ENCODE peak calls at places on chromosomes 5 and 9, in eight cellular contexts. One of them, this sample, is unnamed.

GRCh38 chr9:125538092-125538473 is 168.9 kb downstream of the MAPKAP1 start:
- DNase-seq in RPMI8226: no peak
- DNase-seq in PC-9: peak; percentile 88
- DNase-seq in HFFc6: peak; percentile 89
- DNase-seq in CD8-positive, alpha-beta T cell: no peak
- DNase-seq in anterior cingulate cortex: no peak
- DNase-seq in cerebellar cortex: no peak
- DNase-seq in natural killer cell treated with Interleukin-12 subunit alpha and Interleukin-12 subunit beta and Interleukin-15 and Interleukin-18, amount 100 ng/mL, for 72 hours: no peak
- DNase-seq in this sample: peak; percentile 12

GRCh38 chr5:113230711-113231652 is 203.8 kb downstream of the TSSK1B start:
- DNase-seq in CD8-positive, alpha-beta T cell: no peak
- DNase-seq in cerebellar cortex: no peak
- DNase-seq in HFFc6: peak; percentile 5
- DNase-seq in anterior cingulate cortex: no peak
- DNase-seq in RPMI8226: no peak
- DNase-seq in natural killer cell treated with Interleukin-12 subunit alpha and Interleukin-12 subunit beta and Interleukin-15 and Interleukin-18, amount 100 ng/mL, for 72 hours: no peak
- DNase-seq in PC-9: no peak
- DNase-seq in this sample: no peak

GRCh38 chr9:136646827-136647711 is 15.6 kb upstream of the EGFL7 start:
- DNase-seq in CD8-positive, alpha-beta T cell: no peak
- DNase-seq in PC-9: no peak
- DNase-seq in HFFc6: no peak
- DNase-seq in RPMI8226: no peak
- DNase-seq in anterior cingulate cortex: no peak
- DNase-seq in cerebellar cortex: no peak
- DNase-seq in natural killer cell treated with Interleukin-12 subunit alpha and Interleukin-12 subunit beta and Interleukin-15 and Interleukin-18, amount 100 ng/mL, for 72 hours: no peak
- DNase-seq in this sample: no peak

GRCh38 chr9:128420060-128420650 is 502 bp upstream of the CERCAM start:
- DNase-seq in PC-9: peak; percentile 82
- DNase-seq in cerebellar cortex: peak; percentile 49
- DNase-seq in CD8-positive, alpha-beta T cell: peak; percentile 55
- DNase-seq in HFFc6: peak; percentile 31
- DNase-seq in natural killer cell treated with Interleukin-12 subunit alpha and Interleukin-12 subunit beta and Interleukin-15 and Interleukin-18, amount 100 ng/mL, for 72 hours: peak; percentile 88
- DNase-seq in RPMI8226: peak; percentile 87
- DNase-seq in anterior cingulate cortex: peak; percentile 55
- DNase-seq in this sample: peak; percentile 63

GRCh38 chr5:122054266-122054665 is 23.8 kb downstream of the LOX start:
- DNase-seq in anterior cingulate cortex: no peak
- DNase-seq in RPMI8226: no peak
- DNase-seq in PC-9: no peak
- DNase-seq in HFFc6: no peak
- DNase-seq in CD8-positive, alpha-beta T cell: no peak
- DNase-seq in natural killer cell treated with Interleukin-12 subunit alpha and Interleukin-12 subunit beta and Interleukin-15 and Interleukin-18, amount 100 ng/mL, for 72 hours: no peak
- DNase-seq in cerebellar cortex: no peak
- DNase-seq in this sample: no peak

GRCh38 chr5:150777685-150778084 is 872 bp upstream of the SMIM3 start:
- DNase-seq in cerebellar cortex: no peak
- DNase-seq in RPMI8226: no peak
- DNase-seq in anterior cingulate cortex: no peak
- DNase-seq in PC-9: no peak
- DNase-seq in natural killer cell treated with Interleukin-12 subunit alpha and Interleukin-12 subunit beta and Interleukin-15 and Interleukin-18, amount 100 ng/mL, for 72 hours: no peak
- DNase-seq in CD8-positive, alpha-beta T cell: no peak
- DNase-seq in HFFc6: no peak
- DNase-seq in this sample: peak; percentile 61

GRCh38 chr9:109904666-109905065 is 124.7 kb downstream of the PALM2AKAP2 start:
- DNase-seq in natural killer cell treated with Interleukin-12 subunit alpha and Interleukin-12 subunit beta and Interleukin-15 and Interleukin-18, amount 100 ng/mL, for 72 hours: no peak
- DNase-seq in HFFc6: peak; percentile 39
- DNase-seq in CD8-positive, alpha-beta T cell: no peak
- DNase-seq in RPMI8226: no peak
- DNase-seq in anterior cingulate cortex: no peak
- DNase-seq in cerebellar cortex: no peak
- DNase-seq in PC-9: no peak
- DNase-seq in this sample: no peak

GRCh38 chr9:70510157-70510770 is 95.8 kb upstream of the KLF9 start:
- DNase-seq in PC-9: peak; percentile 21
- DNase-seq in HFFc6: no peak
- DNase-seq in anterior cingulate cortex: no peak
- DNase-seq in natural killer cell treated with Interleukin-12 subunit alpha and Interleukin-12 subunit beta and Interleukin-15 and Interleukin-18, amount 100 ng/mL, for 72 hours: no peak
- DNase-seq in cerebellar cortex: no peak
- DNase-seq in CD8-positive, alpha-beta T cell: no peak
- DNase-seq in RPMI8226: peak; percentile 40
- DNase-seq in this sample: no peak

GRCh38 chr5:131607903-131608540 is 27.0 kb downstream of the RAPGEF6 start:
- DNase-seq in CD8-positive, alpha-beta T cell: no peak
- DNase-seq in PC-9: no peak
- DNase-seq in HFFc6: no peak
- DNase-seq in natural killer cell treated with Interleukin-12 subunit alpha and Interleukin-12 subunit beta and Interleukin-15 and Interleukin-18, amount 100 ng/mL, for 72 hours: no peak
- DNase-seq in cerebellar cortex: no peak
- DNase-seq in RPMI8226: no peak
- DNase-seq in anterior cingulate cortex: no peak
- DNase-seq in this sample: no peak

GRCh38 chr9:113387560-113388230 is 10.9 kb upstream of the HDHD3 start:
- DNase-seq in RPMI8226: no peak
- DNase-seq in anterior cingulate cortex: no peak
- DNase-seq in cerebellar cortex: no peak
- DNase-seq in natural killer cell treated with Interleukin-12 subunit alpha and Interleukin-12 subunit beta and Interleukin-15 and Interleukin-18, amount 100 ng/mL, for 72 hours: no peak
- DNase-seq in HFFc6: no peak
- DNase-seq in CD8-positive, alpha-beta T cell: no peak
- DNase-seq in PC-9: no peak
- DNase-seq in this sample: no peak

GRCh38 chr5:636951-637350 is 24.8 kb downstream of the CEP72 start:
- DNase-seq in PC-9: no peak
- DNase-seq in HFFc6: no peak
- DNase-seq in RPMI8226: no peak
- DNase-seq in CD8-positive, alpha-beta T cell: no peak
- DNase-seq in anterior cingulate cortex: no peak
- DNase-seq in natural killer cell treated with Interleukin-12 subunit alpha and Interleukin-12 subunit beta and Interleukin-15 and Interleukin-18, amount 100 ng/mL, for 72 hours: no peak
- DNase-seq in cerebellar cortex: no peak
- DNase-seq in this sample: no peak

GRCh38 chr5:147972441-147972840 is 66.1 kb upstream of the C5orf46 start:
- DNase-seq in HFFc6: no peak
- DNase-seq in CD8-positive, alpha-beta T cell: no peak
- DNase-seq in cerebellar cortex: no peak
- DNase-seq in PC-9: no peak
- DNase-seq in natural killer cell treated with Interleukin-12 subunit alpha and Interleukin-12 subunit beta and Interleukin-15 and Interleukin-18, amount 100 ng/mL, for 72 hours: no peak
- DNase-seq in RPMI8226: no peak
- DNase-seq in anterior cingulate cortex: no peak
- DNase-seq in this sample: no peak

GRCh38 chr5:150139334-150139733 is 16.3 kb downstream of the PDGFRB start:
- DNase-seq in natural killer cell treated with Interleukin-12 subunit alpha and Interleukin-12 subunit beta and Interleukin-15 and Interleukin-18, amount 100 ng/mL, for 72 hours: no peak
- DNase-seq in RPMI8226: no peak
- DNase-seq in anterior cingulate cortex: no peak
- DNase-seq in HFFc6: peak; percentile 79
- DNase-seq in CD8-positive, alpha-beta T cell: no peak
- DNase-seq in PC-9: no peak
- DNase-seq in cerebellar cortex: no peak
- DNase-seq in this sample: no peak

GRCh38 chr9:77975023-77975422 is 56.6 kb downstream of the GNAQ start:
- DNase-seq in RPMI8226: no peak
- DNase-seq in PC-9: no peak
- DNase-seq in cerebellar cortex: no peak
- DNase-seq in natural killer cell treated with Interleukin-12 subunit alpha and Interleukin-12 subunit beta and Interleukin-15 and Interleukin-18, amount 100 ng/mL, for 72 hours: no peak
- DNase-seq in anterior cingulate cortex: no peak
- DNase-seq in CD8-positive, alpha-beta T cell: no peak
- DNase-seq in HFFc6: no peak
- DNase-seq in this sample: peak; percentile 78

GRCh38 chr9:126440938-126441337 is 114.3 kb downstream of the MVB12B start:
- DNase-seq in CD8-positive, alpha-beta T cell: no peak
- DNase-seq in PC-9: no peak
- DNase-seq in HFFc6: peak; percentile 5
- DNase-seq in anterior cingulate cortex: peak; percentile 43
- DNase-seq in RPMI8226: no peak
- DNase-seq in cerebellar cortex: peak; percentile 66
- DNase-seq in natural killer cell treated with Interleukin-12 subunit alpha and Interleukin-12 subunit beta and Interleukin-15 and Interleukin-18, amount 100 ng/mL, for 72 hours: no peak
- DNase-seq in this sample: no peak

GRCh38 chr9:116792271-116792670 is 105.2 kb downstream of the TRIM32 start:
- DNase-seq in cerebellar cortex: no peak
- DNase-seq in natural killer cell treated with Interleukin-12 subunit alpha and Interleukin-12 subunit beta and Interleukin-15 and Interleukin-18, amount 100 ng/mL, for 72 hours: no peak
- DNase-seq in RPMI8226: no peak
- DNase-seq in CD8-positive, alpha-beta T cell: no peak
- DNase-seq in HFFc6: no peak
- DNase-seq in anterior cingulate cortex: no peak
- DNase-seq in PC-9: no peak
- DNase-seq in this sample: no peak

GRCh38 chr9:133075925-133076324 is 14.1 kb downstream of the CEL start:
- DNase-seq in HFFc6: peak; percentile 86
- DNase-seq in CD8-positive, alpha-beta T cell: no peak
- DNase-seq in RPMI8226: no peak
- DNase-seq in cerebellar cortex: no peak
- DNase-seq in natural killer cell treated with Interleukin-12 subunit alpha and Interleukin-12 subunit beta and Interleukin-15 and Interleukin-18, amount 100 ng/mL, for 72 hours: no peak
- DNase-seq in anterior cingulate cortex: no peak
- DNase-seq in PC-9: no peak
- DNase-seq in this sample: no peak

GRCh38 chr9:133485531-133486260 is 6.8 kb upstream of the SLC2A6 start:
- DNase-seq in RPMI8226: peak; percentile 71
- DNase-seq in PC-9: no peak
- DNase-seq in cerebellar cortex: no peak
- DNase-seq in natural killer cell treated with Interleukin-12 subunit alpha and Interleukin-12 subunit beta and Interleukin-15 and Interleukin-18, amount 100 ng/mL, for 72 hours: no peak
- DNase-seq in CD8-positive, alpha-beta T cell: no peak
- DNase-seq in anterior cingulate cortex: no peak
- DNase-seq in HFFc6: no peak
- DNase-seq in this sample: peak; percentile 64

GRCh38 chr5:75716715-75717081 is 539 bp downstream of the POC5 start:
- DNase-seq in natural killer cell treated with Interleukin-12 subunit alpha and Interleukin-12 subunit beta and Interleukin-15 and Interleukin-18, amount 100 ng/mL, for 72 hours: no peak
- DNase-seq in HFFc6: no peak
- DNase-seq in RPMI8226: no peak
- DNase-seq in PC-9: peak; percentile 1
- DNase-seq in cerebellar cortex: no peak
- DNase-seq in CD8-positive, alpha-beta T cell: no peak
- DNase-seq in anterior cingulate cortex: no peak
- DNase-seq in this sample: no peak

GRCh38 chr9:128276574-128277270 is 646 bp downstream of the SWI5 start:
- DNase-seq in anterior cingulate cortex: no peak
- DNase-seq in cerebellar cortex: peak; percentile 35
- DNase-seq in RPMI8226: no peak
- DNase-seq in natural killer cell treated with Interleukin-12 subunit alpha and Interleukin-12 subunit beta and Interleukin-15 and Interleukin-18, amount 100 ng/mL, for 72 hours: no peak
- DNase-seq in PC-9: no peak
- DNase-seq in HFFc6: peak; percentile 16
- DNase-seq in CD8-positive, alpha-beta T cell: peak; percentile 2
- DNase-seq in this sample: no peak